ENCODE peak calls at places on chromosomes 1 and 21, in seven cellular contexts. W is HCT116, D is H1, B is K562, O is SK-N-SH, T is HepG2, Y is GM12878. Q is an unnamed sample.

GRCh38 chr1:214645712-214646111 is 42.7 kb downstream of the CENPF start:
- DNase-seq in W (no peak), D (no peak), B (no peak), O (no peak), T (no peak), Y (no peak), Q (no peak)

GRCh38 chr1:246306415-246307037 is 200.6 kb downstream of the SMYD3 start:
- DNase-seq in W (no peak), D (no peak), B (peak), O (no peak), T (peak), Y (no peak), Q (no peak)

GRCh38 chr1:75539230-75540116 is 71.4 kb downstream of the SLC44A5 start:
- DNase-seq in W (no peak), D (no peak), B (no peak), O (no peak), T (no peak), Y (no peak), Q (no peak)

GRCh38 chr1:1305300-1306069 is 2.2 kb downstream of the ACAP3 start:
- DNase-seq in W (no peak), D (no peak), B (peak), O (no peak), T (peak), Y (no peak), Q (no peak)

GRCh38 chr1:164673584-164674214 is 114.7 kb downstream of the PBX1 start:
- DNase-seq in W (no peak), D (peak), B (peak), O (peak), T (peak), Y (no peak), Q (no peak)

GRCh38 chr1:47934243-47934805 is 62.9 kb downstream of the TRABD2B start:
- DNase-seq in W (no peak), D (no peak), B (no peak), O (peak), T (no peak), Y (no peak), Q (no peak)

GRCh38 chr1:33468972-33469371 is 3.5 kb upstream of the ZSCAN20 start:
- DNase-seq in W (no peak), D (no peak), B (no peak), O (no peak), T (no peak), Y (no peak), Q (no peak)

GRCh38 chr21:19463966-19464365 is 1060.4 kb upstream of the TMPRSS15 start:
- DNase-seq in W (no peak), D (no peak), B (no peak), O (no peak), T (no peak), Y (no peak), Q (no peak)

GRCh38 chr1:6852136-6852890 is 67.1 kb downstream of the CAMTA1 start:
- DNase-seq in W (no peak), D (no peak), B (no peak), O (no peak), T (no peak), Y (no peak), Q (no peak)

GRCh38 chr1:38586993-38587646 is 272.5 kb downstream of the RRAGC start:
- DNase-seq in W (peak), D (peak), B (peak), O (peak), T (peak), Y (peak), Q (peak)

GRCh38 chr1:145927073-145927886 is at the start of gene RBM8A:
- DNase-seq in W (peak), D (peak), B (peak), O (peak), T (peak), Y (peak), Q (peak)

GRCh38 chr1:158145173-158145719 is 35.4 kb upstream of the CD1D start:
- DNase-seq in W (no peak), D (no peak), B (no peak), O (no peak), T (no peak), Y (no peak), Q (no peak)

GRCh38 chr1:188261849-188262248 is 1433.1 kb downstream of the PLA2G4A start:
- DNase-seq in W (no peak), D (no peak), B (no peak), O (no peak), T (peak), Y (no peak), Q (no peak)

GRCh38 chr1:226687476-226687875 is 51.6 kb downstream of the ITPKB start:
- DNase-seq in W (no peak), D (no peak), B (no peak), O (no peak), T (no peak), Y (no peak), Q (no peak)

GRCh38 chr1:175922254-175922881 is 179.0 kb upstream of the TNR start:
- DNase-seq in W (no peak), D (peak), B (no peak), O (no peak), T (no peak), Y (no peak), Q (no peak)

GRCh38 chr1:39625462-39626273 is 13.8 kb downstream of the HEYL start:
- DNase-seq in W (no peak), D (no peak), B (no peak), O (peak), T (no peak), Y (no peak), Q (no peak)

GRCh38 chr1:25666437-25666836 is 49.8 kb downstream of the MAN1C1 start:
- DNase-seq in W (no peak), D (no peak), B (no peak), O (peak), T (no peak), Y (no peak), Q (no peak)

GRCh38 chr1:235999259-235999925 is 65.5 kb downstream of the NID1 start:
- DNase-seq in W (peak), D (no peak), B (no peak), O (no peak), T (no peak), Y (peak), Q (no peak)

GRCh38 chr1:11059990-11060948 is at the start of gene SRM:
- DNase-seq in W (peak), D (no peak), B (peak), O (peak), T (peak), Y (peak), Q (peak)

GRCh38 chr1:37831109-37831508 is 23.1 kb upstream of the YRDC start:
- DNase-seq in W (no peak), D (no peak), B (no peak), O (no peak), T (no peak), Y (no peak), Q (no peak)

GRCh38 chr21:32819702-32820101 is 48.1 kb upstream of the PAXBP1 start:
- DNase-seq in W (no peak), D (no peak), B (no peak), O (no peak), T (no peak), Y (no peak), Q (no peak)

GRCh38 chr1:67834246-67834877 is 1.1 kb upstream of the GNG12 start:
- DNase-seq in W (no peak), D (no peak), B (no peak), O (no peak), T (no peak), Y (no peak), Q (no peak)

GRCh38 chr1:231192620-231193163 is 30.8 kb downstream of the TRIM67 start:
- DNase-seq in W (no peak), D (no peak), B (no peak), O (peak), T (no peak), Y (no peak), Q (peak)

GRCh38 chr1:177525176-177525575 is 354.4 kb downstream of the BRINP2 start:
- DNase-seq in W (no peak), D (no peak), B (no peak), O (no peak), T (no peak), Y (no peak), Q (no peak)

GRCh38 chr1:237619553-237619952 is 271.2 kb downstream of the ZP4 start:
- DNase-seq in W (no peak), D (no peak), B (no peak), O (no peak), T (no peak), Y (no peak), Q (no peak)

GRCh38 chr1:105678334-105678733 is 1378.1 kb upstream of the PRMT6 start:
- DNase-seq in W (no peak), D (no peak), B (no peak), O (no peak), T (no peak), Y (no peak), Q (no peak)

GRCh38 chr1:184513421-184513820 is 126.6 kb downstream of the C1orf21 start:
- DNase-seq in W (no peak), D (no peak), B (no peak), O (no peak), T (no peak), Y (no peak), Q (peak)

GRCh38 chr1:214224605-214225354 is 56.2 kb upstream of the SMYD2 start:
- DNase-seq in W (no peak), D (peak), B (no peak), O (no peak), T (no peak), Y (no peak), Q (no peak)

GRCh38 chr1:181483084-181483559 is at the start of gene CACNA1E:
- DNase-seq in W (no peak), D (no peak), B (no peak), O (no peak), T (no peak), Y (no peak), Q (no peak)

GRCh38 chr1:155360051-155360450 is 39.4 kb downstream of the RUSC1 start:
- DNase-seq in W (no peak), D (no peak), B (no peak), O (no peak), T (no peak), Y (no peak), Q (no peak)

GRCh38 chr1:110605446-110605845 is 712 bp downstream of the KCNA2 start:
- DNase-seq in W (no peak), D (no peak), B (no peak), O (no peak), T (no peak), Y (no peak), Q (no peak)
- TF ChIP-seq JUND in W (no peak), D (no peak), B (no peak), O (no peak), T (no peak), Y (no peak), Q (no peak)

DNA sequence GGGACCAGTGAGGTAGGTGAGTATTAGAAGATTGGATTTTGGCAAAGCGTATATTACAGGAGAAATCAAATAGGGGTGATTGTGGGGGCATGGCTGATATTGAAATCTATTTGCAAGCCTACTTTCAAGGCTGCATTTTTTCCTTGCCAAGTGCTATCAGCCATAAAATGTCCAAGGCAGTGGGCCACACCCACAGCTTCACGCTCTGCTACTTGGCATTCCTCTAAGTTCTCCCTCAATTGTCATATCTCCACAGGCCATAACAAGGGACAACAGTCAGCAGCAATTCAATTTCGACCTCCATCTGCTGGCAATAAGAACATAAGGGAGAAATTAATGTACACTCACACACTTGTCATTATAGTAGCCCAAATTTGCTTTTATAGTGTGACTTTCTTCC is 667.1 kb upstream of the PKN2 start:
- DNase-seq in W (no peak), D (no peak), B (no peak), O (no peak), T (no peak), Y (no peak), Q (no peak)
- TF ChIP-seq JUND in W (no peak), D (no peak), B (no peak), O (no peak), T (no peak), Y (no peak), Q (no peak)

GRCh38 chr1:116794804-116795481 is 40.7 kb downstream of the CD2 start:
- DNase-seq in W (no peak), D (no peak), B (no peak), O (no peak), T (no peak), Y (peak), Q (no peak)
- TF ChIP-seq JUND in W (no peak), D (no peak), B (no peak), O (no peak), T (no peak), Y (no peak), Q (no peak)

DNA sequence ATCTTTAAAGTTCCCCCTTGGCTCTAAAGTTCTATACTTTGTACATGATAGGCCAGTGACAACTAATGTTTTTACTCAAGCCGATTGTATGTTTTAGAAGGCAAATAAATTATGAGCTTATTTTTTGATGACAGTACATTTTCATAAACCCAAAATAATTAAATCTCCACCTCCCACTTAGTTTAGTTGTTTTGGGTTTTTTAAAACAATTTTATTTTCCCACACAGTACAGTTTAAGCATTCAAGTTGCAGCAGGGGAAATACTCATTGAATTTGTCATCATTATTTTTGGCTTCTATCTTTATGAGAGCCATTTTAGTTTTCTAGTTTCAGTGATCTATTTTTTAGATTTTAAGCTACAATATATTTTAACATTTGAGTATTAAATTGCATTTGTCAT is 93.6 kb downstream of the OLFML2B start:
- DNase-seq in W (no peak), D (no peak), B (no peak), O (no peak), T (no peak), Y (no peak), Q (no peak)
- TF ChIP-seq JUND in W (no peak), D (no peak), B (no peak), O (peak), T (no peak), Y (no peak), Q (no peak)

GRCh38 chr1:31704261-31705079 is 653 bp upstream of the COL16A1 start:
- DNase-seq in W (no peak), D (no peak), B (no peak), O (peak), T (peak), Y (no peak), Q (peak)
- TF ChIP-seq JUND in W (no peak), D (no peak), B (no peak), O (no peak), T (no peak), Y (no peak), Q (no peak)

DNA sequence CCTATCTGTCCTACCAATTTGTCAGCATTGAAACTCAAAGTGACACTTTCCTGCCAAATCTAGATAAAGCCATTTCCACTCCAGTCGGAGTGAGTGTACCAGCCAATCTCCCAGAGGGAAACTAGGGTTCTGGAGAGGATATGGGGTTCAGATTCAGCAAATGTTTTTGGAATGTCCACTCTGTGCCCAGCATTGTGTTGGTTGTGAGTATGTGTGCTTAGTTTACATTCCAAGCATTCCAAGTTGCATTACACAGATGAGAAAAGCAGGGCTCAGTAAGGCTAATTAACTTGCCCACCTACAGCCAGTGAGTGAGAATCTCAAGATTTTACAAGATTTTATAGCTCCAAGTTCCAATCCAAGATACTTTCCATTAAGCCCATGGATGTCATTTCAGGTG is 26.4 kb upstream of the RGS16 start:
- DNase-seq in W (no peak), D (no peak), B (no peak), O (no peak), T (no peak), Y (no peak), Q (peak)
- TF ChIP-seq JUND in W (no peak), D (no peak), B (no peak), O (no peak), T (no peak), Y (no peak), Q (no peak)

GRCh38 chr1:46577671-46578070 is 26.2 kb upstream of the KNCN start:
- DNase-seq in W (no peak), D (no peak), B (no peak), O (no peak), T (no peak), Y (no peak), Q (no peak)
- TF ChIP-seq JUND in W (no peak), D (no peak), B (no peak), O (no peak), T (no peak), Y (no peak), Q (no peak)

GRCh38 chr1:27971674-27972073 is 11.9 kb downstream of the XKR8 start:
- DNase-seq in W (no peak), D (no peak), B (no peak), O (peak), T (no peak), Y (no peak), Q (no peak)
- TF ChIP-seq JUND in W (no peak), D (no peak), B (no peak), O (no peak), T (no peak), Y (no peak), Q (no peak)

DNA sequence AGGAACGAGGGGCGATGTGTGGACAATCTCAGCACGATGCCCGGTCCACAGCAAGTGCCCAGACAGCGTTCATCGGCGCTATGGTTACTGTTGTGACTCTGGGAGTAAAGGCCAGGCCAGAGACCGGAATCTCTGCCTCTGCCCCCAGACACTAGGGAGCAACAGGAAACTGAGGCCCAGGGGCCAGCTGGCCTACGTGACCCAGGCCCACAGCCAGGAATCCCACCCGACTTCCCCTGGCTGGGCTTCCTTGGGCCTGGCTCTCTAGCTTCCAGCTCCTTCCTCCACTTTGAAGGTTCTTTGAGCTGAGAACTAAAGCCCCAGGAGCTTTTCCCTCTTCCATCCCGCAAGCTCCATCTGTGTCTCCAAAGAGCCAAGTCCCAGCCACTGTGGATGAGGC is 4.6 kb downstream of the LRP8 start:
- DNase-seq in W (no peak), D (no peak), B (no peak), O (no peak), T (no peak), Y (no peak), Q (no peak)
- TF ChIP-seq JUND in W (no peak), D (no peak), B (no peak), O (no peak), T (no peak), Y (no peak), Q (no peak)

Q was measured in T47D.